ENCODE peak calls at places on chromosomes 13 and 19, in eight cellular contexts. Y is spleen, A is SJCRH30, E is choroid plexus epithelial cell, Z is A549, O is fibroblast of the aortic adventitia, S is transverse colon, I is mesendoderm. G is an unnamed sample.

GRCh38 chr19:2045501-2046045 is 5.5 kb downstream of the MKNK2 start:
- DNase-seq in O (no peak), E (no peak), A (no peak), Z (no peak), I (no peak), Y (peak), S (no peak), G (no peak)

GRCh38 chr19:5627395-5627904 is 4.6 kb downstream of the SAFB start:
- DNase-seq in Y (peak), O (peak), I (peak), Z (no peak), S (peak), E (peak), A (no peak), G (no peak)

GRCh38 chr19:30909216-30909615 is 440.0 kb downstream of the TSHZ3 start:
- DNase-seq in Z (no peak), Y (no peak), S (no peak), I (no peak), O (no peak), E (no peak), A (no peak), G (no peak)

GRCh38 chr19:6801397-6802086 is 29.0 kb downstream of the VAV1 start:
- DNase-seq in E (peak), O (no peak), A (peak), Y (peak), Z (peak), I (peak), S (peak), G (peak)

GRCh38 chr13:32031815-32032345 is 306 bp downstream of the FRY start:
- DNase-seq in Z (no peak), S (no peak), A (no peak), I (peak), E (no peak), Y (no peak), O (no peak), G (no peak)

GRCh38 chr19:30105723-30106122 is 163.7 kb downstream of the URI1 start:
- DNase-seq in A (no peak), E (no peak), S (no peak), Z (no peak), O (no peak), Y (peak), I (no peak), G (no peak)

GRCh38 chr13:50576156-50576555 is 267.3 kb downstream of the DLEU7 start:
- DNase-seq in O (no peak), Z (no peak), S (peak), I (no peak), Y (no peak), A (peak), E (no peak), G (no peak)

GRCh38 chr19:5339950-5340636 is 519 bp downstream of the PTPRS start:
- DNase-seq in Y (no peak), O (no peak), E (no peak), I (no peak), A (no peak), Z (no peak), S (no peak), G (no peak)

GRCh38 chr19:33905473-33905936 is 108.8 kb downstream of the KCTD15 start:
- DNase-seq in A (no peak), E (peak), S (peak), Y (no peak), O (no peak), I (peak), Z (no peak), G (no peak)
- H3K4me3 ChIP-seq in A (no peak), E (peak), S (peak), Y (peak), O (peak), I (peak), Z (peak), G (peak)

DNA sequence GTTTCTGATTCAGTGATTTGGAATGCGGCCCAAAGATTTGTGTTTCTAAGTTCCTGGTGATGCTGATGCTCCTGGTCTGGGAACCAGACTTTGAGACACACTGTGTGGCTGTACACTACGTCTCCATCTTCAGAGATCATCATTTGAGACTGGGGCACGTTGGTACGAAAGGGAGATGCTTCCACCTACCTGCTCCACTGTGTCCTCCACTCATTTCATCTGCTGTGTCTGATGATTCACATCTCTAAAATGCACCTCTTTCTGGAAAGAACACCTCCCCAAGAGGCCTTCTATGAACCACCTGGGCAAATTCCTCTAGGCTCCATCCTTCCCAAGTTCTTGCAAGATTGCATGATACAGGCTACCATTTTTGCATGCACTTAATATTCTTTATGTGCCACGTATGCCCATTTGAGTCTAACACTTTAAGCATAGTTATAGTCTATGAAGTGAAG is 58.6 kb downstream of the ERCC5 start:
- DNase-seq in S (no peak), O (no peak), I (no peak), Y (no peak), E (no peak), Z (no peak), A (no peak), G (no peak)
- H3K4me3 ChIP-seq in S (no peak), O (no peak), I (no peak), Y (no peak), E (no peak), Z (no peak), A (no peak), G (no peak)

GRCh38 chr19:49160450-49161189 is 3.0 kb downstream of the TRPM4 start:
- DNase-seq in Y (no peak), I (no peak), A (no peak), E (no peak), O (no peak), Z (no peak), S (no peak), G (no peak)

GRCh38 chr19:49157445-49158224 is at the start of gene TRPM4:
- DNase-seq in A (peak), Z (peak), O (peak), I (peak), S (peak), Y (peak), E (peak), G (peak)

GRCh38 chr19:49165865-49166301 is 8.3 kb downstream of the TRPM4 start:
- DNase-seq in E (no peak), Y (no peak), Z (no peak), I (no peak), O (no peak), A (no peak), S (peak), G (no peak)

GRCh38 chr19:49165111-49165750 is 7.6 kb downstream of the TRPM4 start:
- DNase-seq in I (no peak), O (no peak), S (peak), A (no peak), Y (no peak), E (peak), Z (no peak), G (no peak)

GRCh38 chr19:49161987-49162386 is 4.4 kb downstream of the TRPM4 start:
- DNase-seq in E (peak), Z (no peak), I (no peak), S (no peak), A (no peak), Y (no peak), O (no peak), G (no peak)
- H3K4me3 ChIP-seq in E (no peak), Z (no peak), I (no peak), S (no peak), A (no peak), Y (no peak), O (no peak), G (no peak)

GRCh38 chr13:98842858-98843481 is 90.5 kb upstream of the SLC15A1 start:
- DNase-seq in A (peak), I (peak), Z (peak), O (peak), E (peak), S (peak), Y (peak), G (peak)
- H3K4me3 ChIP-seq in A (no peak), I (no peak), Z (no peak), O (no peak), E (no peak), S (no peak), Y (no peak), G (no peak)

GRCh38 chr13:99350191-99350590 is 43.0 kb upstream of the GPR183 start:
- DNase-seq in I (no peak), O (no peak), S (no peak), Y (no peak), Z (no peak), E (no peak), A (no peak), G (no peak)

GRCh38 chr13:99345345-99345744 is 38.1 kb upstream of the GPR183 start:
- DNase-seq in I (no peak), E (no peak), Z (no peak), O (no peak), A (no peak), S (no peak), Y (no peak), G (no peak)

GRCh38 chr13:99347335-99347878 is 40.2 kb upstream of the GPR183 start:
- DNase-seq in Z (no peak), A (no peak), E (no peak), I (no peak), Y (no peak), S (no peak), O (no peak), G (no peak)

GRCh38 chr13:99346328-99347070 is 39.3 kb upstream of the GPR183 start:
- DNase-seq in I (no peak), A (no peak), O (no peak), S (no peak), Y (no peak), E (no peak), Z (no peak), G (no peak)

DNA sequence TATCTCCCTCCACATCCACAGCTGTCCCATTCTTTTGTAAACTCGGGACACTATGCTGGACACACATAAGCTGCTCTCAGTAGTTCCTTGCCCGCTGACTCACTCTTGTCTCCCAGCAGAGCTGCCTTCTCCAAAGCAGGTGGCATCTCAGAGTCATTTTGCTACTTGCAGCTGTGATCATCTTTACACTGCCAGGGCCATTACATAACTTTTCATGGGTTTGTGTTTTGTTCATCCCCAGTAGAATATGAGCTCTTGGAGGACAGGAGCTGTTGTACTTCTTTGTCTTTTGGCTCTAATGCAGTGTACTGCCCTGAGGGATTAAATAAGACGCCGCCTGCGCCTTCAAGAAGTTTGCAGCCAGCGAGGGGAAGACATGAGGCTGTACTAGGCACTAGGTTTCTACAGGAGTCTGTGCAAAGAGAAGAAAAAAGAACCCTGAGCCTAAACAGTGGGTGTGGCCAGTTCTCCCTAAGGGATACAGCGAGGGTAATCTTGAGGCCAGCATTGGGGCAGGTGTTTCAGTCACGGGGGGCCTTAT is 40.8 kb upstream of the GPR183 start:
- DNase-seq in E (no peak), S (no peak), Y (no peak), Z (no peak), I (no peak), O (no peak), A (peak), G (no peak)
- H3K4me3 ChIP-seq in E (no peak), S (no peak), Y (no peak), Z (no peak), I (no peak), O (no peak), A (no peak), G (no peak)

DNA sequence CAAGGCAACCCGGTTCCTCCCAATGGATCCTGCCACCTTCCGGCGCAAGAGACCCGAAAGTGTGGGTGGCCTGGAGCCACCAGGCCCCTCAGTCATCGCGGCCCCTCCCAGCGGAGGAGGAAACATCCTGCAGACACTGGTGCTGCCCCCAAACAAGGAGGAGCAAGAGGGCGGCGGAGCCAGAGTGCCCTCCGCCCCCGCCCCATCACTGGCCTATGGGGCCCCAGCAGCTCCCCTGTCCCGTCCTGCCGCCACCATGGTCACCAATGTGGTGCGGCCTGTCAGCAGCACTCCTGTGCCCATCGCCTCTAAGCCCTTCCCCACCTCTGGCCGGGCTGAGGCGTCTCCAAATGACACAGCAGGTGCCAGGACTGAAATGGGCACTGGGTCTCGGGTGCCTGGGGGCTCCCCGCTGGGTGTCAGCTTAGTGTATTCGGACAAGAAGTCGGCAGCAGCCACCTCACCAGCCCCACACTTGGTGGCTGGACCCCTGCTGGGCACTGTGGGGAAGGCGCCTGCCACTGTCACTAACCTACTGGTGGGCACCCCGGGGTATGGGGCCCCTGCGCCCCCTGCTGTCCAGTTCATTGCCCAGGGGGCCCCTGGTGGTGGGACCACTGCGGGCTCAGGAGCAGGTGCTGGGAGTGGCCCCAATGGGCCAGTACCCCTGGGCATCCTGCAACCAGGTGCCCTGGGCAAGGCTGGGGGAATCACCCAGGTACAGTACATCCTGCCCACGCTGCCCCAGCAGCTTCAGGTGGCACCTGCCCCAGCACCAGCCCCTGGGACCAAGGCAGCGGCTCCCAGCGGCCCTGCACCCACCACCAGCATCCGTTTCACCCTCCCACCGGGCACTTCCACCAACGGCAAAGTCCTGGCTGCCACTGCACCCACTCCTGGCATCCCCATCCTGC is 11.2 kb upstream of the PRR19 start:
- DNase-seq in S (no peak), I (no peak), O (no peak), A (peak), Z (peak), E (no peak), Y (peak), G (no peak)
- H3K4me3 ChIP-seq in S (no peak), I (no peak), O (no peak), A (no peak), Z (no peak), E (no peak), Y (no peak), G (no peak)

G was measured in fibroblast of pulmonary artery.